ENCODE peak calls at places on chromosomes 3 and 15, in ten cellular contexts. One of them, this sample, is unnamed.
A peak's percentile ranks its signal among the peaks of the same experiment; 100 is the strongest.

GRCh38 chr3:153641321-153641720 is 479.3 kb downstream of the RAP2B start:
- DNase-seq in NCI-H146: no peak
- DNase-seq in mucosa of descending colon: no peak
- DNase-seq in spleen: no peak
- DNase-seq in T follicular helper cell: no peak
- DNase-seq in NCI-H2107: no peak
- DNase-seq in fibroblast of the conjunctiva: no peak
- DNase-seq in LoVo: no peak
- DNase-seq in glutamatergic neuron: no peak
- DNase-seq in progenitor cell of endocrine pancreas: no peak
- DNase-seq in this sample: no peak

GRCh38 chr3:150597646-150598045 is 5.5 kb upstream of the SELENOT start:
- DNase-seq in spleen: no peak
- DNase-seq in mucosa of descending colon: no peak
- DNase-seq in LoVo: no peak
- DNase-seq in fibroblast of the conjunctiva: no peak
- DNase-seq in NCI-H146: no peak
- DNase-seq in NCI-H2107: no peak
- DNase-seq in progenitor cell of endocrine pancreas: no peak
- DNase-seq in T follicular helper cell: no peak
- DNase-seq in glutamatergic neuron: no peak
- DNase-seq in this sample: no peak

GRCh38 chr3:107523361-107524213 is 825 bp downstream of the BBX start:
- DNase-seq in mucosa of descending colon: no peak
- DNase-seq in LoVo: peak; percentile 38
- DNase-seq in NCI-H2107: peak; percentile 14
- DNase-seq in glutamatergic neuron: no peak
- DNase-seq in spleen: peak; percentile 93
- DNase-seq in T follicular helper cell: peak; percentile 36
- DNase-seq in fibroblast of the conjunctiva: peak; percentile 44
- DNase-seq in progenitor cell of endocrine pancreas: peak; percentile 32
- DNase-seq in NCI-H146: peak; percentile 78
- DNase-seq in this sample: peak; percentile 52

GRCh38 chr3:78506581-78507195 is 1261.1 kb downstream of the ROBO1 start:
- DNase-seq in glutamatergic neuron: no peak
- DNase-seq in fibroblast of the conjunctiva: no peak
- DNase-seq in progenitor cell of endocrine pancreas: no peak
- DNase-seq in NCI-H2107: no peak
- DNase-seq in LoVo: peak; percentile 6
- DNase-seq in spleen: no peak
- DNase-seq in NCI-H146: peak; percentile 11
- DNase-seq in T follicular helper cell: no peak
- DNase-seq in mucosa of descending colon: no peak
- DNase-seq in this sample: no peak

GRCh38 chr3:158808697-158809096 is 6.8 kb downstream of the MFSD1 start:
- DNase-seq in T follicular helper cell: no peak
- DNase-seq in LoVo: no peak
- DNase-seq in mucosa of descending colon: no peak
- DNase-seq in progenitor cell of endocrine pancreas: no peak
- DNase-seq in glutamatergic neuron: no peak
- DNase-seq in NCI-H146: no peak
- DNase-seq in spleen: no peak
- DNase-seq in NCI-H2107: no peak
- DNase-seq in fibroblast of the conjunctiva: no peak
- DNase-seq in this sample: no peak

GRCh38 chr15:57489122-57489521 is 102.6 kb upstream of the MYZAP start:
- DNase-seq in spleen: no peak
- DNase-seq in LoVo: no peak
- DNase-seq in fibroblast of the conjunctiva: no peak
- DNase-seq in NCI-H146: no peak
- DNase-seq in glutamatergic neuron: no peak
- DNase-seq in progenitor cell of endocrine pancreas: no peak
- DNase-seq in mucosa of descending colon: no peak
- DNase-seq in T follicular helper cell: no peak
- DNase-seq in NCI-H2107: no peak
- DNase-seq in this sample: no peak

GRCh38 chr15:92882697-92883642 is 17.2 kb upstream of the CHD2 start:
- DNase-seq in T follicular helper cell: peak; percentile 18
- DNase-seq in LoVo: no peak
- DNase-seq in NCI-H146: no peak
- DNase-seq in glutamatergic neuron: peak; percentile 34
- DNase-seq in progenitor cell of endocrine pancreas: peak; percentile 30
- DNase-seq in fibroblast of the conjunctiva: no peak
- DNase-seq in NCI-H2107: no peak
- DNase-seq in mucosa of descending colon: peak; percentile 61
- DNase-seq in spleen: peak; percentile 91
- DNase-seq in this sample: peak; percentile 98

GRCh38 chr3:37671000-37671483 is 190.6 kb upstream of the CTDSPL start:
- DNase-seq in NCI-H2107: no peak
- DNase-seq in NCI-H146: no peak
- DNase-seq in glutamatergic neuron: no peak
- DNase-seq in mucosa of descending colon: no peak
- DNase-seq in fibroblast of the conjunctiva: peak; percentile 20
- DNase-seq in progenitor cell of endocrine pancreas: no peak
- DNase-seq in LoVo: no peak
- DNase-seq in spleen: no peak
- DNase-seq in T follicular helper cell: no peak
- DNase-seq in this sample: no peak

GRCh38 chr3:135756016-135756695 is 209.4 kb upstream of the PPP2R3A start:
- DNase-seq in fibroblast of the conjunctiva: no peak
- DNase-seq in mucosa of descending colon: no peak
- DNase-seq in progenitor cell of endocrine pancreas: no peak
- DNase-seq in NCI-H2107: no peak
- DNase-seq in spleen: no peak
- DNase-seq in glutamatergic neuron: no peak
- DNase-seq in T follicular helper cell: no peak
- DNase-seq in NCI-H146: no peak
- DNase-seq in LoVo: no peak
- DNase-seq in this sample: no peak

This sample was measured in esophagus squamous epithelium.